ENCODE peak calls at places on chromosome X, in nine cellular contexts. One of them, this sample, is unnamed.

GRCh38 chrX:12919051-12919450 is 12.6 kb downstream of the TLR8 start:
- DNase-seq in neural crest cell: no peak
- DNase-seq in T-helper 17 cell: no peak
- DNase-seq in kidney glomerular epithelial cell: no peak
- DNase-seq in lung: no peak
- DNase-seq in T-helper 9 cell: no peak
- DNase-seq in activated CD8-positive, alpha-beta T cell treated with anti-CD3 and anti-CD28 coated beads, Interleukin-2, amount 10 ng/mL, durations not matched to agents 7 days and 5 days: no peak
- DNase-seq in dorsolateral prefrontal cortex: no peak
- DNase-seq in NCI-H1092: no peak
- DNase-seq in this sample: no peak

GRCh38 chrX:17590892-17591740 is 146.2 kb upstream of the SCML1 start:
- DNase-seq in neural crest cell: peak
- DNase-seq in T-helper 17 cell: no peak
- DNase-seq in kidney glomerular epithelial cell: peak
- DNase-seq in lung: peak
- DNase-seq in T-helper 9 cell: no peak
- DNase-seq in activated CD8-positive, alpha-beta T cell treated with anti-CD3 and anti-CD28 coated beads, Interleukin-2, amount 10 ng/mL, durations not matched to agents 7 days and 5 days: peak
- DNase-seq in dorsolateral prefrontal cortex: peak
- DNase-seq in NCI-H1092: peak
- DNase-seq in this sample: no peak

GRCh38 chrX:287670-288069 is 6.5 kb downstream of the PLCXD1 start:
- DNase-seq in neural crest cell: no peak
- DNase-seq in T-helper 17 cell: no peak
- DNase-seq in kidney glomerular epithelial cell: no peak
- DNase-seq in lung: no peak
- DNase-seq in T-helper 9 cell: no peak
- DNase-seq in activated CD8-positive, alpha-beta T cell treated with anti-CD3 and anti-CD28 coated beads, Interleukin-2, amount 10 ng/mL, durations not matched to agents 7 days and 5 days: no peak
- DNase-seq in dorsolateral prefrontal cortex: no peak
- DNase-seq in NCI-H1092: no peak
- DNase-seq in this sample: peak

GRCh38 chrX:109782994-109783711 is 50.1 kb upstream of the ACSL4 start:
- DNase-seq in neural crest cell: no peak
- DNase-seq in T-helper 17 cell: no peak
- DNase-seq in kidney glomerular epithelial cell: no peak
- DNase-seq in lung: no peak
- DNase-seq in T-helper 9 cell: no peak
- DNase-seq in activated CD8-positive, alpha-beta T cell treated with anti-CD3 and anti-CD28 coated beads, Interleukin-2, amount 10 ng/mL, durations not matched to agents 7 days and 5 days: no peak
- DNase-seq in dorsolateral prefrontal cortex: no peak
- DNase-seq in NCI-H1092: no peak
- DNase-seq in this sample: no peak

GRCh38 chrX:110022555-110023448 is 19.9 kb downstream of the TMEM164 start:
- DNase-seq in neural crest cell: no peak
- DNase-seq in T-helper 17 cell: no peak
- DNase-seq in kidney glomerular epithelial cell: no peak
- DNase-seq in lung: no peak
- DNase-seq in T-helper 9 cell: no peak
- DNase-seq in activated CD8-positive, alpha-beta T cell treated with anti-CD3 and anti-CD28 coated beads, Interleukin-2, amount 10 ng/mL, durations not matched to agents 7 days and 5 days: no peak
- DNase-seq in dorsolateral prefrontal cortex: no peak
- DNase-seq in NCI-H1092: no peak
- DNase-seq in this sample: no peak

GRCh38 chrX:10854594-10854993 is 234.2 kb upstream of the MID1 start:
- DNase-seq in neural crest cell: no peak
- DNase-seq in T-helper 17 cell: no peak
- DNase-seq in kidney glomerular epithelial cell: no peak
- DNase-seq in lung: no peak
- DNase-seq in T-helper 9 cell: no peak
- DNase-seq in activated CD8-positive, alpha-beta T cell treated with anti-CD3 and anti-CD28 coated beads, Interleukin-2, amount 10 ng/mL, durations not matched to agents 7 days and 5 days: no peak
- DNase-seq in dorsolateral prefrontal cortex: no peak
- DNase-seq in NCI-H1092: no peak
- DNase-seq in this sample: no peak

GRCh38 chrX:19194285-19195242 is 72.3 kb upstream of the ADGRG2 start:
- DNase-seq in neural crest cell: no peak
- DNase-seq in T-helper 17 cell: no peak
- DNase-seq in kidney glomerular epithelial cell: no peak
- DNase-seq in lung: no peak
- DNase-seq in T-helper 9 cell: no peak
- DNase-seq in activated CD8-positive, alpha-beta T cell treated with anti-CD3 and anti-CD28 coated beads, Interleukin-2, amount 10 ng/mL, durations not matched to agents 7 days and 5 days: no peak
- DNase-seq in dorsolateral prefrontal cortex: no peak
- DNase-seq in NCI-H1092: no peak
- DNase-seq in this sample: no peak

GRCh38 chrX:63330681-63331080 is 20.5 kb downstream of the SPIN4 start:
- DNase-seq in neural crest cell: no peak
- DNase-seq in T-helper 17 cell: no peak
- DNase-seq in kidney glomerular epithelial cell: no peak
- DNase-seq in lung: no peak
- DNase-seq in T-helper 9 cell: no peak
- DNase-seq in activated CD8-positive, alpha-beta T cell treated with anti-CD3 and anti-CD28 coated beads, Interleukin-2, amount 10 ng/mL, durations not matched to agents 7 days and 5 days: no peak
- DNase-seq in dorsolateral prefrontal cortex: no peak
- DNase-seq in NCI-H1092: no peak
- DNase-seq in this sample: peak

GRCh38 chrX:111168314-111168713 is 72.3 kb downstream of the PAK3 start:
- DNase-seq in neural crest cell: peak
- DNase-seq in T-helper 17 cell: no peak
- DNase-seq in kidney glomerular epithelial cell: no peak
- DNase-seq in lung: no peak
- DNase-seq in T-helper 9 cell: no peak
- DNase-seq in activated CD8-positive, alpha-beta T cell treated with anti-CD3 and anti-CD28 coated beads, Interleukin-2, amount 10 ng/mL, durations not matched to agents 7 days and 5 days: no peak
- DNase-seq in dorsolateral prefrontal cortex: peak
- DNase-seq in NCI-H1092: peak
- DNase-seq in this sample: no peak

GRCh38 chrX:150990910-150991309 is 7.8 kb downstream of the HMGB3 start:
- DNase-seq in neural crest cell: no peak
- DNase-seq in T-helper 17 cell: no peak
- DNase-seq in kidney glomerular epithelial cell: no peak
- DNase-seq in lung: no peak
- DNase-seq in T-helper 9 cell: no peak
- DNase-seq in activated CD8-positive, alpha-beta T cell treated with anti-CD3 and anti-CD28 coated beads, Interleukin-2, amount 10 ng/mL, durations not matched to agents 7 days and 5 days: no peak
- DNase-seq in dorsolateral prefrontal cortex: no peak
- DNase-seq in NCI-H1092: no peak
- DNase-seq in this sample: no peak

GRCh38 chrX:135974279-135974856 is 580 bp upstream of the MMGT1 start:
- DNase-seq in neural crest cell: peak
- DNase-seq in T-helper 17 cell: peak
- DNase-seq in kidney glomerular epithelial cell: no peak
- DNase-seq in lung: peak
- DNase-seq in T-helper 9 cell: no peak
- DNase-seq in activated CD8-positive, alpha-beta T cell treated with anti-CD3 and anti-CD28 coated beads, Interleukin-2, amount 10 ng/mL, durations not matched to agents 7 days and 5 days: peak
- DNase-seq in dorsolateral prefrontal cortex: peak
- DNase-seq in NCI-H1092: peak
- DNase-seq in this sample: peak

GRCh38 chrX:68838571-68838910 is 9.7 kb downstream of the EFNB1 start:
- DNase-seq in neural crest cell: no peak
- DNase-seq in T-helper 17 cell: no peak
- DNase-seq in kidney glomerular epithelial cell: no peak
- DNase-seq in lung: no peak
- DNase-seq in T-helper 9 cell: no peak
- DNase-seq in activated CD8-positive, alpha-beta T cell treated with anti-CD3 and anti-CD28 coated beads, Interleukin-2, amount 10 ng/mL, durations not matched to agents 7 days and 5 days: no peak
- DNase-seq in dorsolateral prefrontal cortex: no peak
- DNase-seq in NCI-H1092: no peak
- DNase-seq in this sample: no peak